ENCODE peak calls at places on chromosomes 12 and 14, in eight cellular contexts. C is psoas muscle, T is osteoblast, E is aorta, Q is transverse colon, G is testis, L is iPS DF 6.9, V is lower lobe of right lung. J is an unnamed sample.

GRCh38 chr14:65357091-65357490 is 55.4 kb upstream of the FUT8 start:
- DNase-seq in V (no peak), Q (no peak), T (no peak), G (no peak), E (no peak), L (no peak), C (no peak), J (no peak)

GRCh38 chr14:87960013-87960787 is 32.8 kb downstream of the GALC start:
- DNase-seq in Q (peak; percentile 8), C (no peak), G (no peak), E (no peak), V (no peak), T (no peak), L (no peak), J (no peak)

GRCh38 chr12:76820888-76821482 is 57.1 kb downstream of the ZDHHC17 start:
- DNase-seq in L (peak; percentile 11), Q (peak; percentile 19), V (no peak), E (no peak), G (peak; percentile 36), T (no peak), C (no peak), J (peak; percentile 52)

GRCh38 chr14:76694106-76694505 is 67.2 kb upstream of the VASH1 start:
- DNase-seq in C (no peak), L (no peak), G (no peak), V (no peak), T (no peak), E (no peak), Q (no peak), J (no peak)

GRCh38 chr12:121516437-121517011 is 64.3 kb downstream of the KDM2B start:
- DNase-seq in E (no peak), T (no peak), V (no peak), C (no peak), Q (no peak), L (no peak), G (no peak), J (no peak)

GRCh38 chr12:20339060-20339459 is 29.3 kb upstream of the PDE3A start:
- DNase-seq in L (no peak), C (no peak), G (no peak), E (no peak), V (no peak), Q (no peak), T (no peak), J (no peak)

GRCh38 chr14:94889520-94890312 is 119.8 kb upstream of the GSC start:
- DNase-seq in T (no peak), C (no peak), G (no peak), Q (no peak), E (no peak), V (no peak), L (no peak), J (no peak)

GRCh38 chr12:76945867-76946266 is 67.0 kb upstream of the CSRP2 start:
- DNase-seq in T (no peak), E (no peak), C (no peak), V (no peak), Q (no peak), L (no peak), G (no peak), J (peak; percentile 8)

GRCh38 chr12:95943231-95943842 is at the start of gene AMDHD1:
- DNase-seq in G (peak; percentile 50), C (peak; percentile 73), Q (peak; percentile 62), E (peak; percentile 87), V (peak; percentile 74), L (no peak), T (peak; percentile 97), J (peak; percentile 82)

GRCh38 chr12:90122716-90123115 is 414.1 kb upstream of the ATP2B1 start:
- DNase-seq in E (no peak), L (no peak), T (no peak), G (no peak), V (no peak), Q (no peak), C (peak; percentile 16), J (no peak)

GRCh38 chr14:101449114-101449513 is 112.2 kb upstream of the DIO3 start:
- DNase-seq in V (no peak), E (no peak), C (no peak), L (no peak), G (no peak), Q (no peak), T (no peak), J (no peak)

GRCh38 chr12:179131-179884 is 34.6 kb downstream of the SLC6A12 start:
- DNase-seq in E (no peak), C (no peak), L (no peak), V (no peak), G (no peak), T (no peak), Q (no peak), J (no peak)

GRCh38 chr12:110311903-110312302 is 30.9 kb downstream of the ATP2A2 start:
- DNase-seq in C (no peak), V (no peak), T (no peak), Q (no peak), G (peak; percentile 58), L (no peak), E (no peak), J (no peak)
- H3K4me1 ChIP-seq in C (peaks cover 32% of the 10 kb centered on the region), V (peaks cover 46% of the 10 kb centered on the region), T (peaks cover 40% of the 10 kb centered on the region), Q (peaks cover 6% of the 10 kb centered on the region), G (peaks cover 21% of the 10 kb centered on the region), L (no peaks in the 10 kb centered on the region), E (peaks cover 12% of the 10 kb centered on the region), J (peaks cover 3% of the 10 kb centered on the region)

DNA sequence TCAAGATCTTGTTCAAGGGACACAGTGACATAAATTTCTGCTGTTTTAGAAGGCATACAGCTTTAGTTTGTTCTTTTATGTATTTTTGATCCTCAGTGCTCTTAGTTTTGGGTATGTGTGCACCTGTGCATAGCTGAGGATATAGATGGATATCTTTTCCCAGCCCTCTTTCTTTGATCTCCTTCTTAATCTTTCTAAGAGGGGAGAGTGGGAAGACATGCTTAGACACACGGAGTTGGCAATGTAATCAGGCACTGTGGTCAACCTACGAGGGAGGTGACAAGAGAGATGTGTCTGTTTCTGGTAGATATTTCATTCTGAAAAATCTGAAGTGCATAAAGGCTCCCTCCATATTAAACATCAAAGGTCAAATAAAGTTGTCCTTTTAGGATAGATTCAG is 340.6 kb downstream of the TMEM132D start:
- DNase-seq in C (no peak), E (no peak), T (no peak), G (no peak), L (no peak), V (no peak), Q (no peak), J (no peak)
- H3K4me1 ChIP-seq in C (no peaks in the 10 kb centered on the region), E (no peaks in the 10 kb centered on the region), T (no peaks in the 10 kb centered on the region), G (no peaks in the 10 kb centered on the region), L (no peaks in the 10 kb centered on the region), V (no peaks in the 10 kb centered on the region), Q (no peaks in the 10 kb centered on the region), J (no peaks in the 10 kb centered on the region)

GRCh38 chr14:69640931-69641330 is 29.5 kb downstream of the SUSD6 start:
- DNase-seq in Q (no peak), V (no peak), G (no peak), E (no peak), T (no peak), L (no peak), C (no peak), J (no peak)

GRCh38 chr14:69644814-69645213 is 33.4 kb downstream of the SUSD6 start:
- DNase-seq in E (no peak), C (no peak), G (no peak), L (no peak), T (no peak), V (no peak), Q (no peak), J (no peak)

GRCh38 chr14:69647216-69647615 is 35.8 kb downstream of the SUSD6 start:
- DNase-seq in T (no peak), Q (no peak), E (no peak), V (no peak), C (no peak), L (no peak), G (no peak), J (no peak)

GRCh38 chr14:69648480-69649414 is 37.4 kb downstream of the SUSD6 start:
- DNase-seq in Q (no peak), G (no peak), L (no peak), C (no peak), E (no peak), V (no peak), T (peak; percentile 72), J (peak; percentile 40)

GRCh38 chr14:69643430-69644200 is 32.2 kb downstream of the SUSD6 start:
- DNase-seq in L (no peak), E (peak; percentile 79), T (peak; percentile 55), Q (peak; percentile 86), G (no peak), V (peak; percentile 63), C (peak; percentile 83), J (no peak)
- H3K4me1 ChIP-seq in L (no peaks in the 10 kb centered on the region), E (peaks cover 5% of the 10 kb centered on the region), T (peaks cover 26% of the 10 kb centered on the region), Q (peaks cover 17% of the 10 kb centered on the region), G (peaks cover 18% of the 10 kb centered on the region), V (peaks cover 67% of the 10 kb centered on the region), C (peaks cover 42% of the 10 kb centered on the region), J (peaks cover 21% of the 10 kb centered on the region)

GRCh38 chr12:53820907-53821306 is 69.1 kb upstream of the CISTR start:
- DNase-seq in V (no peak), E (no peak), C (no peak), G (no peak), Q (no peak), T (no peak), L (no peak), J (no peak)
- H3K4me1 ChIP-seq in V (no peaks in the 10 kb centered on the region), E (no peaks in the 10 kb centered on the region), C (no peaks in the 10 kb centered on the region), G (no peaks in the 10 kb centered on the region), Q (no peaks in the 10 kb centered on the region), T (no peaks in the 10 kb centered on the region), L (no peaks in the 10 kb centered on the region), J (no peaks in the 10 kb centered on the region)

DNA sequence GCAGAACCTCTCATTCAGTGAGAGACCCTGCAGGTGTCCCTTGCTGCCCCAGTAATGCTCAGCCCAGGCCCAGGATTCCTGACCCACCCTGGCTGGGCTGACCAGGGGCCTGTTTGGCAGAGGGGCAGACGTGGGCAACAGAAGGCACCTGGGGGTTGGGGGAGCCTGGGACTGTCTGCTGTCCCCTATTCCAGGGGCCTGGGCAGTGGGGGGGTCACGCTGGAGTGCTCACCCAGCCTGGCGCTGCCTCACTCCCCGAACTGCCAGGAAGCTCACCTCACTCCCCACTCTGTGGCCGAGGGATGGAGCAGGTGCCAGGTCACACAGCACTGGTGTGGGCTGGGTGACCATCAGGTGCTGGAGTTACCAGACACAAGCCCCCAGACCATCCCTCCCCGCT is 22.6 kb upstream of the NUDT14 start:
- DNase-seq in C (no peak), V (no peak), E (no peak), G (no peak), T (no peak), L (no peak), Q (no peak), J (no peak)
- H3K4me1 ChIP-seq in C (peaks cover 24% of the 10 kb centered on the region), V (peaks cover 59% of the 10 kb centered on the region), E (no peaks in the 10 kb centered on the region), G (peaks cover 15% of the 10 kb centered on the region), T (peaks cover 7% of the 10 kb centered on the region), L (peaks cover 2% of the 10 kb centered on the region), Q (peaks cover 3% of the 10 kb centered on the region), J (peaks cover 3% of the 10 kb centered on the region)

DNA sequence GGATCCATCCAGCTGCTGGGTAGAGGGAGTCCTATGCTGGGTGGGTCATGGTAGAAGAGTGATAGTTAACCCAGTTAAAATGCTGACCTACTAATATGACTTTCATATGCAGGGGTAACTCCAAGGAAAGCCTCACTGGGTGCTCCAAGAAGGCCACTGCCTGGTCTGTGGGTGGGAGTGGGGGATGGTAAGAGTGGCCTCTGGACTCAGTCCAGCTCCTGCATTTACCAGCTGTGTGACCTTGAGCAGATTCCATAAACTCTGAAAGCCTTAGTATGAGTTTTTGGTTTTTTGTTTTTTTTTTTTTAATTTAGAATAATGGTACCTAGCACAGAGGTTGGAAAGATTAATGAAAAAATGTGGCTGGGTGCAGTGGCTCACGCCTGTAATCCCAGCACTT is 51.6 kb downstream of the ARF6 start:
- DNase-seq in L (no peak), Q (no peak), V (no peak), E (no peak), G (no peak), T (no peak), C (no peak), J (no peak)
- H3K4me1 ChIP-seq in L (no peaks in the 10 kb centered on the region), Q (peaks cover 6% of the 10 kb centered on the region), V (peaks cover 39% of the 10 kb centered on the region), E (no peaks in the 10 kb centered on the region), G (no peaks in the 10 kb centered on the region), T (peaks cover 3% of the 10 kb centered on the region), C (no peaks in the 10 kb centered on the region), J (no peaks in the 10 kb centered on the region)